ENCODE peak calls at places on chromosomes 12 and 14, in eight cellular contexts. D is CD8-positive, alpha-beta memory T cell; J is adrenal gland; C is body of pancreas; H is A549; L is mucosa of descending colon; U is heart right ventricle; Z is fibroblast of lung. M is an unnamed sample.

GRCh38 chr12:103877934-103878510 is 37.0 kb upstream of the NT5DC3 start:
- DNase-seq in L (no peak), C (peak; percentile 53), U (peak; percentile 57), Z (peak; percentile 48), J (peak; percentile 58), H (peak; percentile 82), D (peak; percentile 49), M (no peak)

GRCh38 chr12:12613334-12613733 is 1.7 kb downstream of the CREBL2 start:
- DNase-seq in L (no peak), C (no peak), D (peak; percentile 29), Z (no peak), J (no peak), U (no peak), H (no peak), M (no peak)

GRCh38 chr12:93347054-93347786 is 30.5 kb upstream of the NUDT4 start:
- DNase-seq in J (no peak), Z (no peak), H (no peak), C (no peak), L (no peak), U (no peak), D (no peak), M (no peak)

GRCh38 chr14:91892918-91893527 is 25.7 kb upstream of the TC2N start:
- DNase-seq in D (peak; percentile 26), J (no peak), L (no peak), U (no peak), C (no peak), Z (no peak), H (peak; percentile 38), M (no peak)

GRCh38 chr14:87306770-87307169 is 686.2 kb downstream of the GALC start:
- DNase-seq in U (no peak), L (no peak), Z (no peak), D (no peak), H (no peak), J (no peak), C (no peak), M (no peak)

GRCh38 chr12:27583981-27584380 is 60.0 kb downstream of the PPFIBP1 start:
- DNase-seq in J (no peak), C (no peak), L (no peak), U (no peak), Z (no peak), D (no peak), H (no peak), M (no peak)

GRCh38 chr12:129212221-129212630 is 358.9 kb downstream of the GLT1D1 start:
- DNase-seq in D (no peak), U (no peak), C (no peak), Z (peak; percentile 88), H (no peak), L (no peak), J (no peak), M (no peak)

GRCh38 chr12:95446511-95446910 is 27.4 kb upstream of the METAP2 start:
- DNase-seq in D (no peak), U (peak; percentile 31), L (peak; percentile 76), Z (peak; percentile 17), C (peak; percentile 17), H (no peak), J (no peak), M (peak; percentile 51)

GRCh38 chr12:49979061-49979586 is 6.4 kb downstream of the AQP6 start:
- DNase-seq in D (no peak), H (no peak), J (no peak), L (no peak), C (no peak), U (no peak), Z (no peak), M (no peak)

GRCh38 chr14:53391631-53392030 is 238.5 kb upstream of the DDHD1 start:
- DNase-seq in C (no peak), J (no peak), L (no peak), H (no peak), D (no peak), U (no peak), Z (peak; percentile 97), M (no peak)

GRCh38 chr14:100594625-100594951 is 7.4 kb upstream of the BEGAIN start:
- DNase-seq in H (no peak), D (no peak), Z (no peak), L (no peak), J (no peak), U (no peak), C (no peak), M (peak; percentile 17)

GRCh38 chr12:132393991-132394949 is 64.9 kb upstream of the GALNT9 start:
- DNase-seq in Z (no peak), L (peak; percentile 20), J (peak; percentile 36), U (no peak), D (no peak), C (no peak), H (peak; percentile 81), M (no peak)

GRCh38 chr12:109863961-109864712 is 16.2 kb downstream of the GLTP start:
- DNase-seq in L (no peak), J (peak; percentile 54), H (no peak), C (peak; percentile 82), D (no peak), U (no peak), Z (peak; percentile 24), M (no peak)

GRCh38 chr12:104886418-104887401 is 71.4 kb downstream of the SLC41A2 start:
- DNase-seq in U (no peak), L (no peak), J (no peak), D (no peak), C (no peak), Z (peak; percentile 59), H (no peak), M (no peak)

GRCh38 chr12:31599053-31599452 is 8.1 kb upstream of the DENND5B start:
- DNase-seq in C (no peak), D (no peak), U (no peak), L (no peak), J (no peak), H (no peak), Z (no peak), M (no peak)

GRCh38 chr12:91180162-91180561 is 2.5 kb downstream of the DCN start:
- DNase-seq in U (no peak), C (no peak), Z (no peak), D (no peak), H (no peak), J (no peak), L (no peak), M (no peak)

GRCh38 chr12:108482717-108483212 is 32.3 kb upstream of the FICD start:
- DNase-seq in U (no peak), H (no peak), L (no peak), C (no peak), Z (peak; percentile 41), D (no peak), J (no peak), M (no peak)

GRCh38 chr12:109949089-109949488 is 47.1 kb downstream of the GIT2 start:
- DNase-seq in Z (peak; percentile 86), L (no peak), D (no peak), J (peak; percentile 45), H (no peak), U (peak; percentile 26), C (peak; percentile 86), M (no peak)

GRCh38 chr12:53078425-53079225 is 565 bp downstream of the SPRYD3 start:
- DNase-seq in C (peak; percentile 61), J (no peak), D (no peak), H (no peak), L (no peak), U (no peak), Z (peak; percentile 35), M (no peak)

DNA sequence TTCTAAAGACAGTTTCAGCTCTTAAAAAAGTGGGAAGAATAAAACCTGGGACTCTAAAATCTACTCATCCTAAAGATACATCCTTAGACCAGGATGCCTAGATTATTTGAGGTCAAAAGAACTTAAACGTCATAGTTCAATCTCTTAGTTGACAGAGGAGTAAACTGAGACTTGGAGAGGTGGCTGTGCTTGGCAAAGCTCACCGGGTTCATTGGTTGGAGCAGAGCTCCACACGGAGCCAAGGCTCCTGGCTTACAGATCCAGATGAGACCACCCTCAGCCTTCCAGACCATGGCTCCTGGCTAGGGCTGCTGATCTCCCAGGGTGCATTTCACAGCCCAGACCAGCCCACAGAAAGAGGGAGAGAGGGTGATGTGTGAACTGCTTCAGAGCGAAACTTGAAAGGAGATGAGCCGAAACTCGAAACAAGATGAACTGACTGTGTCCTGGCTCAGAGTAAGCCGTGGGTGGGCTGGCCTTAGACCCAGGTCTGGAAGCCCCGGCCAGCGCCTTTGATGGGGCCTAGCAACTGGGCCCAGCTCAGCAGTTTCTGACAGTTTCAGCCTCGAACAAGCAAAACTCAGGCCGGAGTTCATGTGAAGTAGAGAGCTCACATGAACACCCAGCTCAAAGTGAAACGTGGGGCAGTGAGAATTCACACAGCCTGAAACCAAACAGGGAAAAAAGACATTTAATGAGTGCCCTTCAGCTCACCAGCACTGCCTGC is 1044.8 kb downstream of the BCL11B start:
- DNase-seq in H (no peak), Z (no peak), L (no peak), D (peak; percentile 44), J (no peak), C (no peak), U (no peak), M (no peak)
- H3K4me3 ChIP-seq in H (no peak overlapping the region), Z (no peak overlapping the region), L (no peak overlapping the region), D (peak overlapping the region; percentile 37), J (no peak overlapping the region), C (no peak overlapping the region), U (no peak overlapping the region), M (no peak overlapping the region)

GRCh38 chr12:32754101-32754500 is 1.6 kb downstream of the YARS2 start:
- DNase-seq in L (no peak), C (no peak), Z (no peak), J (no peak), H (no peak), U (no peak), D (no peak), M (no peak)
- H3K4me3 ChIP-seq in L (no peak overlapping the region), C (no peak overlapping the region), Z (peak overlapping the region; percentile 100), J (no peak overlapping the region), H (peak overlapping the region; percentile 70), U (peak overlapping the region; percentile 88), D (no peak overlapping the region), M (peak overlapping the region; percentile 87)

GRCh38 chr14:60514378-60515243 is 5.7 kb downstream of the SIX6 start:
- DNase-seq in C (no peak), L (no peak), H (peak; percentile 17), D (no peak), Z (peak; percentile 47), J (peak; percentile 17), U (no peak), M (no peak)

GRCh38 chr14:60515244-60515695 is 6.3 kb downstream of the SIX6 start:
- DNase-seq in D (no peak), C (no peak), U (no peak), L (no peak), Z (no peak), H (no peak), J (no peak), M (no peak)

GRCh38 chr14:60512952-60513554 is 4.1 kb downstream of the SIX6 start:
- DNase-seq in U (no peak), H (no peak), Z (no peak), C (no peak), D (no peak), L (no peak), J (no peak), M (no peak)

GRCh38 chr14:60510976-60511599 is 2.1 kb downstream of the SIX6 start:
- DNase-seq in Z (no peak), U (no peak), H (no peak), J (no peak), D (no peak), L (no peak), C (no peak), M (no peak)

GRCh38 chr14:60515696-60516284 is 6.8 kb downstream of the SIX6 start:
- DNase-seq in U (no peak), L (peak; percentile 41), Z (no peak), H (no peak), C (no peak), J (no peak), D (no peak), M (no peak)
- H3K4me3 ChIP-seq in U (no peak overlapping the region), L (no peak overlapping the region), Z (no peak overlapping the region), H (no peak overlapping the region), C (no peak overlapping the region), J (no peak overlapping the region), D (no peak overlapping the region), M (no peak overlapping the region)

GRCh38 chr12:4270670-4271432 is 2.7 kb upstream of the CCND2 start:
- DNase-seq in Z (no peak), H (no peak), U (peak; percentile 72), D (peak; percentile 57), C (peak; percentile 37), L (peak; percentile 87), J (peak; percentile 67), M (peak; percentile 71)
- H3K4me3 ChIP-seq in Z (peak overlapping the region; percentile 41), H (peak overlapping the region; percentile 30), U (peak overlapping the region; percentile 86), D (peak overlapping the region; percentile 95), C (peak overlapping the region; percentile 8), L (peak overlapping the region; percentile 22), J (peak overlapping the region; percentile 1), M (peak overlapping the region; percentile 77)

M was measured in lower lobe of right lung.